ENCODE peak calls at places on chromosomes 7 and 10, in seven cellular contexts. R is mammary epithelial cell, J is epithelial cell of proximal tubule, M is neural progenitor cell, X is vagina, I is colonic mucosa, S is left ventricle myocardium inferior. N is an unnamed sample.

GRCh38 chr7:111820621-111821020 is 258.3 kb upstream of the IMMP2L start:
- DNase-seq in R (no peak), J (no peak), M (no peak), X (no peak), I (no peak), S (no peak), N (no peak)

GRCh38 chr10:108358912-108359311 is 1194.4 kb upstream of the SORCS1 start:
- DNase-seq in R (peak; percentile 96), J (peak; percentile 80), M (no peak), X (no peak), I (no peak), S (no peak), N (peak; percentile 96)

GRCh38 chr7:63899691-63900393 is 98.8 kb upstream of the ZNF722 start:
- DNase-seq in R (no peak), J (no peak), M (no peak), X (no peak), I (peak; percentile 85), S (peak; percentile 85), N (peak; percentile 2)

GRCh38 chr7:37945336-37945735 is 24.9 kb downstream of the EPDR1 start:
- DNase-seq in R (no peak), J (no peak), M (no peak), X (no peak), I (no peak), S (no peak), N (no peak)

GRCh38 chr10:100759331-100759730 is 13.9 kb downstream of the PAX2 start:
- DNase-seq in R (no peak), J (no peak), M (peak; percentile 36), X (no peak), I (no peak), S (no peak), N (no peak)

GRCh38 chr10:104300736-104301292 is 31.8 kb downstream of the GSTO2 start:
- DNase-seq in R (peak; percentile 95), J (peak; percentile 94), M (no peak), X (no peak), I (no peak), S (peak; percentile 75), N (peak; percentile 89)

GRCh38 chr10:50990568-50991495 is 83.5 kb upstream of the PRKG1 start:
- DNase-seq in R (no peak), J (no peak), M (peak; percentile 82), X (no peak), I (peak; percentile 73), S (peak; percentile 54), N (peak; percentile 61)

GRCh38 chr10:91051834-91052233 is 130.9 kb upstream of the ANKRD1 start:
- DNase-seq in R (no peak), J (no peak), M (no peak), X (no peak), I (no peak), S (peak; percentile 24), N (peak; percentile 2)

GRCh38 chr7:99123571-99124033 is 20.3 kb downstream of the SMURF1 start:
- DNase-seq in R (peak; percentile 40), J (no peak), M (no peak), X (no peak), I (no peak), S (no peak), N (peak; percentile 78)

GRCh38 chr7:42671627-42672026 is 240.2 kb downstream of the C7orf25 start:
- DNase-seq in R (peak; percentile 96), J (no peak), M (no peak), X (no peak), I (no peak), S (no peak), N (peak; percentile 93)

GRCh38 chr10:73432646-73433537 is 469 bp downstream of the MSS51 start:
- DNase-seq in R (no peak), J (no peak), M (no peak), X (no peak), I (no peak), S (no peak), N (no peak)

GRCh38 chr10:95537543-95537930 is 23.6 kb downstream of the SORBS1 start:
- DNase-seq in R (peak; percentile 85), J (no peak), M (no peak), X (no peak), I (no peak), S (no peak), N (peak; percentile 70)

GRCh38 chr10:102600816-102601215 is 43.5 kb upstream of the TRIM8 start:
- DNase-seq in R (no peak), J (no peak), M (no peak), X (no peak), I (no peak), S (no peak), N (no peak)

GRCh38 chr10:128156999-128157755 is 31.0 kb upstream of the MKI67 start:
- DNase-seq in R (no peak), J (peak; percentile 31), M (no peak), X (no peak), I (peak; percentile 84), S (no peak), N (no peak)

GRCh38 chr10:7666253-7667023 is at the start of gene ITIH5:
- DNase-seq in R (no peak), J (no peak), M (peak; percentile 49), X (no peak), I (no peak), S (peak; percentile 24), N (no peak)

GRCh38 chr10:131860806-131861440 is 39.9 kb upstream of the PPP2R2D start:
- DNase-seq in R (no peak), J (no peak), M (no peak), X (no peak), I (no peak), S (no peak), N (no peak)

DNA sequence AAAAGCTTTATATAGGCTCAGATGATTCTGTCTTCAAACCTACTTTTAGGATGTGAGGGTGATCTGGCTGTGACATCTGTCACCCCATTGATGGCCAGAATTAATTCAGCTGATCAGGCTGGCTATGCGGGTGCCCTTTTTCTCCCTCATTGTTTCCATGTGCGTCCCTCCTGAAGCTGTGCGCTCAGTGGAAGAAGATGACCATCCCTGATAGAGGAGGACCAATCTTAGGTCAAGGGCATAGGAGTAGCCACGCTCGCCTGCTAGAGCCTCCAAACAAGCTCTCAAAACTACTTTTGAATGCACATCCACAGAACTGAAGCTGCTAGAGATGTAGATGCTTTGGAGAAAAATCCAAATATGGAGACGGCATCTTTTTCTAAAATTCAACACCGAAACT is 48.7 kb downstream of the MYPN start:
- DNase-seq in R (no peak), J (no peak), M (no peak), X (no peak), I (no peak), S (no peak), N (no peak)
- H3K4me3 ChIP-seq in R (no peak overlapping the region), J (no peak overlapping the region), M (no peak overlapping the region), X (no peak overlapping the region), I (no peak overlapping the region), S (no peak overlapping the region), N (no peak overlapping the region)

GRCh38 chr7:66413379-66414114 is 208.4 kb downstream of the TPST1 start:
- DNase-seq in R (peak; percentile 73), J (no peak), M (peak; percentile 97), X (no peak), I (peak; percentile 85), S (peak; percentile 80), N (peak; percentile 78)
- TF ChIP-seq CTCF in R (peak; percentile 42), J (peak; percentile 55), M (peak; percentile 42), X (peak; percentile 27), I (peak; percentile 49), S (peak; percentile 53), N (peak; percentile 62)

GRCh38 chr7:101687791-101688182 is 58.7 kb upstream of the MYL10 start:
- DNase-seq in R (no peak), J (no peak), M (no peak), X (no peak), I (no peak), S (no peak), N (no peak)

GRCh38 chr7:101690061-101690460 is 61.0 kb upstream of the MYL10 start:
- DNase-seq in R (no peak), J (no peak), M (no peak), X (no peak), I (peak; percentile 68), S (peak; percentile 23), N (peak; percentile 61)

GRCh38 chr7:101688995-101689907 is 60.2 kb upstream of the MYL10 start:
- DNase-seq in R (no peak), J (no peak), M (no peak), X (no peak), I (no peak), S (no peak), N (no peak)

GRCh38 chr7:101687081-101687480 is 58.0 kb upstream of the MYL10 start:
- DNase-seq in R (no peak), J (no peak), M (no peak), X (no peak), I (no peak), S (no peak), N (no peak)

GRCh38 chr7:101688183-101688831 is 59.2 kb upstream of the MYL10 start:
- DNase-seq in R (peak; percentile 34), J (no peak), M (peak; percentile 89), X (no peak), I (peak; percentile 87), S (peak; percentile 81), N (peak; percentile 57)
- H3K4me3 ChIP-seq in R (no peak overlapping the region), J (peak overlapping the region; percentile 39), M (peak overlapping the region; percentile 25), X (peak overlapping the region; percentile 18), I (peak overlapping the region; percentile 12), S (peak overlapping the region; percentile 52), N (no peak overlapping the region)

GRCh38 chr10:125964558-125964957 is 68.2 kb downstream of the FANK1 start:
- DNase-seq in R (no peak), J (no peak), M (no peak), X (no peak), I (no peak), S (no peak), N (no peak)

GRCh38 chr10:125967533-125967932 is 71.2 kb downstream of the FANK1 start:
- DNase-seq in R (peak; percentile 46), J (no peak), M (no peak), X (no peak), I (no peak), S (no peak), N (peak; percentile 61)

GRCh38 chr10:125955766-125956165 is 59.4 kb downstream of the FANK1 start:
- DNase-seq in R (no peak), J (no peak), M (no peak), X (no peak), I (no peak), S (no peak), N (no peak)

GRCh38 chr10:125962200-125962599 is 65.8 kb downstream of the FANK1 start:
- DNase-seq in R (no peak), J (no peak), M (no peak), X (no peak), I (no peak), S (no peak), N (no peak)

DNA sequence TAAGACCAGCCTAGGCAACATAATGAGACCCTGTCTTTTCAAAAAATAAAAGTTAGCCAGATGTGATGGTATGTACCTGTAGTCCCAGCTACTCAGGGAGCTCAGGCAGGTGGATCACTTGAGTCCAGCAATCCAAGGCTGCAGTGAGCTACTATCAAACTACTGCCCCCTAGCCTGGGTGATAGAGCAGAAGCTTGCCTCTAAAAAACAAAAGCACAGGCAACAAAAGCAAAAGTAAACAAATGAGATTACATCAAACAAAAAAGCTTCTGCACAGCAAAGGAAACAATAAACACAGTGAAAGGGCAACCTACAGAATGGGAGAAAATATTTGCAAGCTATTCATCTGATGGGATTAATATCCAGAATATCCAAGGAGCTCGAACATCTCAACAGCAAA is 65.4 kb downstream of the FANK1 start:
- DNase-seq in R (no peak), J (no peak), M (peak; percentile 24), X (no peak), I (no peak), S (no peak), N (no peak)
- TF ChIP-seq CTCF in R (no peak), J (no peak), M (peak; percentile 15), X (no peak), I (no peak), S (no peak), N (no peak)